ENCODE peak calls at places on chromosome 7, in four cellular contexts. K, Z, L and A are unnamed samples.

GRCh38 chr7:23098460-23098859 is 7.1 kb upstream of the KLHL7 start:
- DNase-seq in K (no peak), Z (no peak), L (no peak), A (no peak)

GRCh38 chr7:64793106-64793755 is 997 bp upstream of the ZNF138 start:
- DNase-seq in K (no peak), Z (no peak), L (peak), A (no peak)

GRCh38 chr7:27179503-27180430 is 5.3 kb downstream of the HOXA11 start:
- DNase-seq in K (no peak), Z (no peak), L (peak), A (peak)

GRCh38 chr7:129827467-129827990 is 125.2 kb downstream of the UBE2H start:
- DNase-seq in K (no peak), Z (no peak), L (no peak), A (no peak)

GRCh38 chr7:129468547-129468946 is 33.8 kb upstream of the SMKR1 start:
- DNase-seq in K (no peak), Z (no peak), L (no peak), A (no peak)

GRCh38 chr7:90111-91063 is 102.0 kb upstream of the FAM20C start:
- DNase-seq in K (no peak), Z (no peak), L (no peak), A (no peak)

GRCh38 chr7:18978108-18978495 is 139.3 kb downstream of the TWIST1 start:
- DNase-seq in K (no peak), Z (no peak), L (no peak), A (no peak)

GRCh38 chr7:73716318-73716890 is 3.1 kb downstream of the STX1A start:
- DNase-seq in K (no peak), Z (no peak), L (no peak), A (no peak)

GRCh38 chr7:88686468-88687229 is 72.9 kb upstream of the ZNF804B start:
- DNase-seq in K (no peak), Z (no peak), L (no peak), A (no peak)

GRCh38 chr7:109226699-109227098 is 657.0 kb downstream of the DNAJB9 start:
- DNase-seq in K (no peak), Z (no peak), L (no peak), A (no peak)

GRCh38 chr7:95104739-95105138 is 197.3 kb downstream of the PPP1R9A start:
- DNase-seq in K (no peak), Z (no peak), L (no peak), A (no peak)

GRCh38 chr7:95766086-95766485 is 6.3 kb upstream of the DYNC1I1 start:
- DNase-seq in K (no peak), Z (no peak), L (no peak), A (no peak)

GRCh38 chr7:49718755-49719154 is 54.7 kb upstream of the VWC2 start:
- DNase-seq in K (no peak), Z (no peak), L (no peak), A (no peak)
- TF ChIP-seq SPI1 in K (no peak), Z (no peak), L (no peak), A (no peak)

GRCh38 chr7:158395349-158395748 is 192.3 kb downstream of the PTPRN2 start:
- DNase-seq in K (no peak), Z (no peak), L (no peak), A (no peak)

GRCh38 chr7:158392251-158392650 is 195.4 kb downstream of the PTPRN2 start:
- DNase-seq in K (no peak), Z (no peak), L (no peak), A (no peak)

GRCh38 chr7:158395780-158396214 is 191.8 kb downstream of the PTPRN2 start:
- DNase-seq in K (no peak), Z (no peak), L (no peak), A (no peak)

GRCh38 chr7:158394936-158395335 is 192.7 kb downstream of the PTPRN2 start:
- DNase-seq in K (no peak), Z (peak), L (peak), A (no peak)

GRCh38 chr7:158393926-158394625 is 193.5 kb downstream of the PTPRN2 start:
- DNase-seq in K (no peak), Z (no peak), L (no peak), A (no peak)
- TF ChIP-seq SPI1 in K (no peak), Z (no peak), L (no peak), A (no peak)

DNA sequence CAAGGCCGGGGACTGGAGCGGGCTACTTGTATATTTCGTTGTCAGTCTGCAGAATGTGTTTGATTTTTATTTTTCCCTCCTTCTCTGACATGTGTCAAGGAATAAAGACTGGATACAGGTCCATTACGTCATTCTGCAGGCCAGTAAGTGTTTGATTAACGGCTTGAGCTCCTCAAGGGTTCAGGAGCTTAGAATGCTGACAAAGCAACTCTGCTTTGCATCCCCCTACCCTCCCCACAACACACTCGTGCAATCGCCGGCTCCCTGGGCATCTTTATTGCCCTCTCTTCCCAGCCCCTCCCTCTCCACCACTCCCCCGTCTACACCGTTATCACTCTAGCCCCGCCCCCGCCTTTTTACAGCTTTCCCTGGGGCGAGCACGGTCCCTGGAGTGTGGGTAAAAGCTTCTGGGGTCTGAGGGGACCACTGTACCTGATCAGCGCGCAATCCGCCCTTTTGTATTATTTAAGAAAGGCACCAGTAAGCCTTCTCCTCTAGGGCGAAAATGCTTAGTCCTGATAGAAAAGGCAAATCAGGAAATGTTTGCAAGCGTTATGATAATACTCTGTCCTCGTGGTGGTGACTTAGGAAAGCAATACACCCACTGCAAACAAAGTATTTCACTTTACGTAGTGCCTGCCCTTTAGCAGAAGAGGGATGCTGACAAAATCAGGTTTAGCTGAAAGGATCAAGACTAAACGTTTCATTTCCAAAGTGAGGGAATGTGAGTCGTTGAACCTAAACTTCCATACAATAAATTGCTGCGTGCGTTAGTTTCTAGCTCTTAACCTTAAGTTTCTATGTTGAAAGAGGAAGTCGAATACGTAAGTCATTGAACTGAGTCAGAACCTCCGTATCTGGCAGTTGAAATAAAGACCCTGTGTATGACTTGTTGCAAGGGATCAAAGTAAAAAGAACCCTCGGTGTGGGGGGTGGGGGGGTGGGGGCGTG is 1.4 kb upstream of the CREB5 start:
- DNase-seq in K (no peak), Z (no peak), L (no peak), A (peak)
- TF ChIP-seq SPI1 in K (peak), Z (peak), L (peak), A (peak)

GRCh38 chr7:38512704-38513103 is 118.5 kb downstream of the AMPH start:
- DNase-seq in K (no peak), Z (no peak), L (no peak), A (no peak)
- TF ChIP-seq SPI1 in K (no peak), Z (no peak), L (no peak), A (no peak)

GRCh38 chr7:159048656-159049055 is 96.0 kb downstream of the VIPR2 start:
- DNase-seq in K (no peak), Z (no peak), L (no peak), A (no peak)

GRCh38 chr7:159050703-159051102 is 94.0 kb downstream of the VIPR2 start:
- DNase-seq in K (no peak), Z (no peak), L (no peak), A (no peak)

GRCh38 chr7:159047536-159047935 is 97.1 kb downstream of the VIPR2 start:
- DNase-seq in K (no peak), Z (no peak), L (no peak), A (no peak)

GRCh38 chr7:159051916-159052315 is 92.8 kb downstream of the VIPR2 start:
- DNase-seq in K (no peak), Z (no peak), L (no peak), A (no peak)

GRCh38 chr7:159049266-159050025 is 95.2 kb downstream of the VIPR2 start:
- DNase-seq in K (no peak), Z (no peak), L (no peak), A (no peak)
- TF ChIP-seq SPI1 in K (no peak), Z (no peak), L (no peak), A (no peak)

DNA sequence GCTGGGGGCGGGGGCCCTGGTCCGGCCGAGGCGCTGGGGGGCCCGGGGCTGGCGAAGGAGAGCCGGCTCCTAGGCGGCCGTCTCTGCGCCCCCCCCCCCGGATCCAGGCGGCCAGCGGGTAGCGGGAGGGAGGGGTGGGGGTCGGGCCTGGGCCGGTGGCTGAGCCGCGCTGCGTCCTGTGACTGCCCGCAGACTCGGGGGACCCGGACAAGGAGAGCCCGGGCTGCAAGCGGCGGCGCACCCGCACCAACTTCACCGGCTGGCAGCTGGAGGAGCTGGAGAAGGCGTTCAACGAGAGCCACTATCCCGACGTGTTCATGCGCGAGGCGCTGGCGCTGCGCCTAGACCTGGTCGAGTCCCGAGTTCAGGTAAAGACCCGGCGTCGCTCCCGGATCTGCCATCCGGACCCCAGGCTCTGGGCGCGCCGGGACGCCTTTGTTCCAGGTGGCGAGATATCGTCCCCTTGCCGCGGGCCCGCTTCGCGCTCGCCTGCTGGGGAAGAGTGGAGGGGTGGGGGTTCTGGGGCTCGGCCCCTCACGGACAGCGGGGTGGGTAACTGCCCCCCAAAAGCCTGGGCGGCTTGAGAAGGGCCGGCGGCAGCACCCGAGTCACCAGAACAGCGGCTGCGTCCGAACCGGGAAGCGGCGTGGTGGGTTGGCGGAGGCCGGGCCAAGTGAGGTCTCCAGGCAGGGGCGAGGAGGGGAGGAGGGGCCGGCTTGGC is 816 bp downstream of the UNCX start:
- DNase-seq in K (no peak), Z (no peak), L (no peak), A (no peak)
- TF ChIP-seq SPI1 in K (no peak), Z (no peak), L (no peak), A (no peak)

GRCh38 chr7:42924223-42924877 is 7.6 kb downstream of the PSMA2 start:
- DNase-seq in K (no peak), Z (no peak), L (no peak), A (no peak)

GRCh38 chr7:42922017-42922753 is 9.8 kb downstream of the PSMA2 start:
- DNase-seq in K (no peak), Z (no peak), L (no peak), A (no peak)

GRCh38 chr7:42926204-42926603 is 5.8 kb downstream of the PSMA2 start:
- DNase-seq in K (no peak), Z (no peak), L (no peak), A (no peak)

GRCh38 chr7:42928754-42929153 is 3.2 kb downstream of the PSMA2 start:
- DNase-seq in K (no peak), Z (no peak), L (no peak), A (no peak)

GRCh38 chr7:42925630-42926029 is 6.3 kb downstream of the PSMA2 start:
- DNase-seq in K (no peak), Z (no peak), L (no peak), A (no peak)
- TF ChIP-seq SPI1 in K (no peak), Z (no peak), L (no peak), A (no peak)

DNA sequence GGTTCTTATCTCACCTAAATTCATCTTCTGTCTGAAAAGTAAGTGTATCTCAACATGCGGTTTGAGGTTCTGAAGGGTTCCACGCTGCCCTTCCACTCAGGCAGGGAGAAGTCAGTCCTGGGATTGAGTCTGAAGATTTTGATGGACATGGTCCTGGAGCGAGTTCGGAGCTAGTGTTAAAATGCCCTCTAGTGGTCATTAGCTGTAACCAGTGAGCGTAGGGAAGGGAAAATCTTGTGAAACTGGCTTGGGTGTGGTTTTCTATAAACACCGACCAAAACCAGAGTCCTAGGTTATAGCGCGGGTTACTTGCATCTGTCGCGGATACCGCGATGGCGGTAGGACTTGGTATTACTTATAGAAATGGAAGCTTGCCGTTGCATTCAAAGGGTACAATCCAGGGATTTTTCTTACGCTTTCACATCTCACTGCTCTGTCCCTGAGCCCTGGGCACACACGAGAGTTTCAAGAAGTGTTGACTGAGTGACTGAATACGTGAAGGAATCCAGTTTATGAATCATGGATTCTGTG is 348.2 kb upstream of the C7orf33 start:
- DNase-seq in K (no peak), Z (peak), L (peak), A (peak)
- TF ChIP-seq SPI1 in K (no peak), Z (no peak), L (no peak), A (no peak)

DNA sequence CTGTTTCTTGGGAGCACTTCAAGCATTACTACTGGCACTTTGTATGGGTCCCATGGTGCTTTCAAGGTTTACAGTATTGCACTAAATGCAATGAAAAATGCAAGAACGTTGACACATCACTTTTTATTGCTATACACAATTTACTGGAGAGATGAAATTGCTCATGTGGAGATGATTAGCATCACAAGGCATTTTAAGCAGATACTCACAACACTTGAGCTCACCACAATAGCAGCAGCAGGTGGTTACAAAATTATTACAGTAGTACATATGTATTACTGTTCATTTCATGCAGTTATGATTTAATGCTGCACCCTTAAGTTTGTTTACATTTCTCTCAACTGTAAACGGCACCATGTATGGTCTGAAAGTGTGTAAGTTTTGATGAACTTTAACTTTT is 537.7 kb downstream of the GRM8 start:
- DNase-seq in K (no peak), Z (no peak), L (no peak), A (no peak)
- TF ChIP-seq SPI1 in K (no peak), Z (no peak), L (no peak), A (no peak)